ENCODE peak calls at places on chromosomes 7 and 10, in eight cellular contexts. I is CD8-positive, alpha-beta memory T cell; Z is IMR-90; F is left lung; L is A549; U is heart right ventricle; P is neural progenitor cell; X is fibroblast of lung. N is an unnamed sample.

GRCh38 chr10:4352566-4352961 is 473.4 kb upstream of the AKR1E2 start:
- DNase-seq in I (no peak), Z (no peak), F (no peak), L (no peak), U (no peak), P (no peak), X (peak; percentile 86), N (no peak)

GRCh38 chr10:82914655-82915136 is 1039.7 kb downstream of the NRG3 start:
- DNase-seq in I (no peak), Z (no peak), F (no peak), L (no peak), U (no peak), P (no peak), X (no peak), N (no peak)

GRCh38 chr7:148941598-148942280 is 57.6 kb upstream of the EZH2 start:
- DNase-seq in I (peak; percentile 59), Z (peak; percentile 52), F (no peak), L (peak; percentile 66), U (peak; percentile 44), P (peak; percentile 79), X (peak; percentile 55), N (no peak)

GRCh38 chr10:89213191-89213808 is 6.2 kb upstream of the CH25H start:
- DNase-seq in I (no peak), Z (peak; percentile 63), F (no peak), L (peak; percentile 42), U (no peak), P (peak; percentile 54), X (peak; percentile 44), N (no peak)

GRCh38 chr10:86961481-86962091 is 3.2 kb downstream of the SNCG start:
- DNase-seq in I (no peak), Z (peak; percentile 55), F (no peak), L (no peak), U (no peak), P (no peak), X (no peak), N (peak; percentile 75)

GRCh38 chr10:93608421-93608820 is 3.9 kb upstream of the PDE6C start:
- DNase-seq in I (no peak), Z (no peak), F (no peak), L (no peak), U (no peak), P (no peak), X (no peak), N (no peak)

GRCh38 chr10:75352650-75353049 is 48.9 kb downstream of the ZNF503 start:
- DNase-seq in I (no peak), Z (peak; percentile 41), F (no peak), L (no peak), U (no peak), P (no peak), X (peak; percentile 26), N (no peak)

GRCh38 chr10:43024524-43024923 is 52.3 kb upstream of the RET start:
- DNase-seq in I (no peak), Z (no peak), F (no peak), L (no peak), U (no peak), P (no peak), X (no peak), N (no peak)

GRCh38 chr10:50469778-50470193 is 154.0 kb downstream of the SGMS1 start:
- DNase-seq in I (no peak), Z (no peak), F (no peak), L (no peak), U (no peak), P (no peak), X (no peak), N (no peak)

GRCh38 chr10:121338206-121338991 is 259.8 kb downstream of the FGFR2 start:
- DNase-seq in I (no peak), Z (no peak), F (no peak), L (no peak), U (no peak), P (peak; percentile 58), X (no peak), N (no peak)

GRCh38 chr7:133923974-133924373 is 203.2 kb upstream of the LRGUK start:
- DNase-seq in I (no peak), Z (no peak), F (no peak), L (no peak), U (no peak), P (no peak), X (no peak), N (no peak)

GRCh38 chr10:36779238-36779846 is 346.1 kb upstream of the ANKRD30A start:
- DNase-seq in I (no peak), Z (peak; percentile 81), F (no peak), L (peak; percentile 47), U (no peak), P (peak; percentile 71), X (peak; percentile 51), N (no peak)

GRCh38 chr10:22552888-22553378 is 161.4 kb downstream of the PIP4K2A start:
- DNase-seq in I (no peak), Z (peak; percentile 18), F (no peak), L (no peak), U (no peak), P (peak; percentile 55), X (peak; percentile 23), N (no peak)

GRCh38 chr10:18793951-18794350 is 134.7 kb downstream of the ARL5B start:
- DNase-seq in I (no peak), Z (peak; percentile 55), F (no peak), L (peak; percentile 3), U (no peak), P (peak; percentile 39), X (peak; percentile 38), N (no peak)

GRCh38 chr7:38147005-38147404 is 31.0 kb upstream of the STARD3NL start:
- DNase-seq in I (no peak), Z (no peak), F (no peak), L (no peak), U (no peak), P (no peak), X (no peak), N (no peak)

GRCh38 chr7:231030-231857 is 38.9 kb downstream of the FAM20C start:
- DNase-seq in I (no peak), Z (no peak), F (no peak), L (no peak), U (no peak), P (no peak), X (peak; percentile 49), N (no peak)

GRCh38 chr7:10106609-10107008 is 867.1 kb upstream of the PHF14 start:
- DNase-seq in I (no peak), Z (no peak), F (no peak), L (no peak), U (no peak), P (no peak), X (no peak), N (no peak)

GRCh38 chr7:35329026-35329425 is 75.1 kb upstream of the TBX20 start:
- DNase-seq in I (no peak), Z (no peak), F (no peak), L (no peak), U (no peak), P (no peak), X (no peak), N (no peak)
- H3K4me1 ChIP-seq in I (no peaks in the 10 kb centered on the region), Z (no peaks in the 10 kb centered on the region), F (no peaks in the 10 kb centered on the region), L (no peaks in the 10 kb centered on the region), U (peaks cover 8% of the 10 kb centered on the region), P (no peaks in the 10 kb centered on the region), X (no peaks in the 10 kb centered on the region), N (no peaks in the 10 kb centered on the region)

GRCh38 chr7:28083998-28084985 is 96.3 kb downstream of the JAZF1 start:
- DNase-seq in I (no peak), Z (no peak), F (no peak), L (no peak), U (no peak), P (no peak), X (no peak), N (no peak)

GRCh38 chr7:28086198-28086597 is 94.4 kb downstream of the JAZF1 start:
- DNase-seq in I (no peak), Z (no peak), F (no peak), L (no peak), U (no peak), P (no peak), X (no peak), N (no peak)

GRCh38 chr7:28082071-28082470 is 98.5 kb downstream of the JAZF1 start:
- DNase-seq in I (no peak), Z (no peak), F (no peak), L (no peak), U (no peak), P (no peak), X (no peak), N (no peak)

GRCh38 chr7:28081016-28081415 is 99.6 kb downstream of the JAZF1 start:
- DNase-seq in I (no peak), Z (no peak), F (no peak), L (no peak), U (no peak), P (no peak), X (no peak), N (no peak)

GRCh38 chr7:28083159-28083997 is 97.2 kb downstream of the JAZF1 start:
- DNase-seq in I (no peak), Z (peak; percentile 43), F (no peak), L (no peak), U (no peak), P (no peak), X (no peak), N (no peak)
- H3K4me1 ChIP-seq in I (no peaks in the 10 kb centered on the region), Z (peaks cover 8% of the 10 kb centered on the region), F (peaks cover 88% of the 10 kb centered on the region), L (peaks cover 18% of the 10 kb centered on the region), U (peaks cover 21% of the 10 kb centered on the region), P (no peaks in the 10 kb centered on the region), X (peaks cover 2% of the 10 kb centered on the region), N (peaks cover 32% of the 10 kb centered on the region)

GRCh38 chr7:24716480-24717246 is 40.6 kb downstream of the GSDME start:
- DNase-seq in I (no peak), Z (no peak), F (no peak), L (no peak), U (no peak), P (no peak), X (no peak), N (no peak)

GRCh38 chr7:24714676-24715010 is 42.6 kb downstream of the GSDME start:
- DNase-seq in I (no peak), Z (no peak), F (peak; percentile 62), L (no peak), U (no peak), P (peak; percentile 0), X (no peak), N (no peak)

GRCh38 chr7:24715661-24716479 is 41.4 kb downstream of the GSDME start:
- DNase-seq in I (no peak), Z (peak; percentile 66), F (peak; percentile 39), L (peak; percentile 53), U (no peak), P (peak; percentile 63), X (peak; percentile 56), N (no peak)

GRCh38 chr7:24713850-24714675 is 43.2 kb downstream of the GSDME start:
- DNase-seq in I (no peak), Z (no peak), F (no peak), L (no peak), U (no peak), P (peak; percentile 0), X (no peak), N (no peak)

DNA sequence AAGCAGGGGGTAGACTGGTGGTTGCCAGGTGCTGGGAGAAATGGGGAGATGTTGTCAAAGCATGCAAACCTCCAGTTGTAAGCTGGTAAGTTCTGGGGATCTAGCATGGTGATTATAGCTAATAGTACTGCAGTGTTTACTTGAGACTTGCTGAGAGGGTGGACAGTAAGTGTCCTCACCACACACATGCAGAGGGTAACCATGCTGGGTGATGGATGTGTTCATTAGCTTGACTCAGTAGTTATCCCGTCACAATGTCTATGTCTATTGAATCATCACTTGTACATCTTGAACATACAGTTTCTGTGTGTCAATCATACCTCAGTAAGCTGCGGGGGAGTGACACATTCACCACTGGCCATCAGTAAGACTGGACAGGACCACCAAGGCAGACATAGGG is 42.1 kb downstream of the GSDME start:
- DNase-seq in I (no peak), Z (no peak), F (no peak), L (no peak), U (no peak), P (peak; percentile 0), X (no peak), N (no peak)
- H3K4me1 ChIP-seq in I (no peaks in the 10 kb centered on the region), Z (peaks cover 8% of the 10 kb centered on the region), F (no peaks in the 10 kb centered on the region), L (peaks cover 4% of the 10 kb centered on the region), U (no peaks in the 10 kb centered on the region), P (no peaks in the 10 kb centered on the region), X (peaks cover 3% of the 10 kb centered on the region), N (no peaks in the 10 kb centered on the region)

GRCh38 chr10:31808258-31809218 is 120.1 kb downstream of the ARHGAP12 start:
- DNase-seq in I (no peak), Z (peak; percentile 80), F (no peak), L (no peak), U (no peak), P (peak; percentile 41), X (peak; percentile 70), N (no peak)
- H3K4me1 ChIP-seq in I (peaks cover 4% of the 10 kb centered on the region), Z (peaks cover 2% of the 10 kb centered on the region), F (no peaks in the 10 kb centered on the region), L (peaks cover 4% of the 10 kb centered on the region), U (peaks cover 11% of the 10 kb centered on the region), P (peaks cover 6% of the 10 kb centered on the region), X (no peaks in the 10 kb centered on the region), N (peaks cover 3% of the 10 kb centered on the region)